ENCODE peak calls at places on chromosomes 13 and 19, in four cellular contexts. D is fibroblast of pulmonary artery; X is activated T-helper 9 cell treated with anti-CD3 and anti-CD28 coated beads, Interleukin-2, amount 50 U/mL, for 16 hours; R is GM10248. I is an unnamed sample.

GRCh38 chr13:74288361-74288911 is 154.2 kb upstream of the KLF12 start:
- DNase-seq in D (no peak), X (peak), R (no peak), I (no peak)

GRCh38 chr19:35491838-35492360 is 1.6 kb upstream of the KRTDAP start:
- DNase-seq in D (no peak), X (no peak), R (no peak), I (no peak)

GRCh38 chr19:17081672-17082630 is 6.4 kb downstream of the MYO9B start:
- DNase-seq in D (no peak), X (no peak), R (no peak), I (no peak)

GRCh38 chr19:46049597-46049996 is 8.8 kb upstream of the IGFL4 start:
- DNase-seq in D (no peak), X (no peak), R (no peak), I (no peak)

GRCh38 chr19:34662919-34663318 is 14.0 kb downstream of the SCGB2B2 start:
- DNase-seq in D (peak), X (no peak), R (no peak), I (no peak)

GRCh38 chr13:20847298-20847697 is 55.2 kb downstream of the XPO4 start:
- DNase-seq in D (peak), X (no peak), R (no peak), I (no peak)

GRCh38 chr13:49443327-49443688 is 556 bp downstream of the CAB39L start:
- DNase-seq in D (peak), X (no peak), R (peak), I (no peak)

GRCh38 chr13:20825476-20825875 is 51.7 kb upstream of the EEF1AKMT1 start:
- DNase-seq in D (peak), X (no peak), R (no peak), I (no peak)

GRCh38 chr19:42166336-42166735 is 34.1 kb upstream of the POU2F2 start:
- DNase-seq in D (no peak), X (no peak), R (no peak), I (no peak)

GRCh38 chr19:51338563-51339312 is 3.2 kb downstream of the VSIG10L start:
- DNase-seq in D (peak), X (peak), R (peak), I (peak)

GRCh38 chr13:93859666-93860065 is 619.8 kb downstream of the DCT start:
- DNase-seq in D (peak), X (no peak), R (no peak), I (no peak)

GRCh38 chr19:14107581-14108461 is 9.7 kb downstream of the PRKACA start:
- DNase-seq in D (peak), X (no peak), R (no peak), I (no peak)

GRCh38 chr13:60613080-60613479 is 216.1 kb downstream of the TDRD3 start:
- DNase-seq in D (no peak), X (no peak), R (no peak), I (no peak)

GRCh38 chr13:75812751-75813181 is 176.6 kb downstream of the LMO7 start:
- DNase-seq in D (peak), X (no peak), R (no peak), I (no peak)

GRCh38 chr19:10763828-10764339 is 46.0 kb downstream of the DNM2 start:
- DNase-seq in D (no peak), X (no peak), R (no peak), I (no peak)

GRCh38 chr13:35879111-35879510 is 252.1 kb downstream of the DCLK1 start:
- DNase-seq in D (no peak), X (no peak), R (no peak), I (no peak)

GRCh38 chr19:4557971-4558941 is 1.2 kb downstream of the SEMA6B start:
- DNase-seq in D (peak), X (peak), R (peak), I (no peak)

GRCh38 chr13:114069376-114070097 is 62.9 kb downstream of the RASA3 start:
- DNase-seq in D (no peak), X (no peak), R (no peak), I (no peak)

GRCh38 chr19:39497850-39498261 is 891 bp upstream of the DLL3 start:
- DNase-seq in D (peak), X (no peak), R (peak), I (no peak)

GRCh38 chr19:18298601-18299000 is 17.2 kb upstream of the JUND start:
- DNase-seq in D (no peak), X (no peak), R (no peak), I (no peak)

GRCh38 chr19:55305491-55305890 is 19.6 kb downstream of the TMEM150B start:
- DNase-seq in D (peak), X (peak), R (peak), I (no peak)

GRCh38 chr19:51904331-51905165 is at the start of gene ZNF649:
- DNase-seq in D (peak), X (peak), R (peak), I (peak)

GRCh38 chr19:44820648-44821609 is 12.0 kb downstream of the BCAM start:
- DNase-seq in D (peak), X (no peak), R (no peak), I (no peak)

GRCh38 chr13:109220631-109221030 is 565.8 kb downstream of the IRS2 start:
- DNase-seq in D (no peak), X (no peak), R (no peak), I (no peak)

GRCh38 chr13:27054760-27055159 is 116.9 kb downstream of the USP12 start:
- DNase-seq in D (no peak), X (no peak), R (no peak), I (no peak)

GRCh38 chr19:56304243-56304642 is 10.4 kb downstream of the ZSCAN5A start:
- DNase-seq in D (no peak), X (no peak), R (no peak), I (no peak)

GRCh38 chr13:28750187-28751045 is 31.6 kb upstream of the SLC46A3 start:
- DNase-seq in D (peak), X (no peak), R (no peak), I (no peak)

GRCh38 chr19:8515317-8515716 is 1.4 kb upstream of the ZNF414 start:
- DNase-seq in D (no peak), X (peak), R (no peak), I (no peak)

GRCh38 chr19:48415395-48415794 is 21.9 kb downstream of the GRIN2D start:
- DNase-seq in D (peak), X (peak), R (peak), I (no peak)

GRCh38 chr13:79307866-79308298 is 98.2 kb downstream of the RBM26 start:
- DNase-seq in D (peak), X (no peak), R (no peak), I (no peak)

GRCh38 chr19:11510444-11510843 is 4.8 kb upstream of the ZNF653 start:
- DNase-seq in D (no peak), X (no peak), R (no peak), I (no peak)

GRCh38 chr13:42211704-42212103 is 60.2 kb upstream of the AKAP11 start:
- DNase-seq in D (no peak), X (no peak), R (no peak), I (no peak)

GRCh38 chr19:30536975-30537374 is 164.8 kb downstream of the ZNF536 start:
- DNase-seq in D (no peak), X (no peak), R (no peak), I (no peak)

GRCh38 chr13:32147193-32147592 is 115.6 kb downstream of the FRY start:
- DNase-seq in D (no peak), X (no peak), R (no peak), I (no peak)

GRCh38 chr19:45716314-45717130 is 14.2 kb downstream of the FBXO46 start:
- DNase-seq in D (peak), X (no peak), R (no peak), I (no peak)

GRCh38 chr13:81197483-81197882 is 856.6 kb upstream of the SPRY2 start:
- DNase-seq in D (no peak), X (no peak), R (no peak), I (no peak)

GRCh38 chr19:33737704-33738103 is 59.0 kb upstream of the KCTD15 start:
- DNase-seq in D (no peak), X (no peak), R (no peak), I (no peak)

GRCh38 chr13:20475927-20476691 is 49.5 kb downstream of the CRYL1 start:
- DNase-seq in D (no peak), X (peak), R (peak), I (peak)

GRCh38 chr13:106381083-106381482 is 154.4 kb downstream of the EFNB2 start:
- DNase-seq in D (peak), X (no peak), R (no peak), I (no peak)

GRCh38 chr13:74133657-74134201 is 475 bp downstream of the KLF12 start:
- DNase-seq in D (peak), X (peak), R (peak), I (peak)

I was measured in GM12878.